ENCODE peak calls at places on chromosomes 12 and 14, in six cellular contexts. E is cardiac muscle cell; Y is stimulated activated naive B cell treated with anti-CD40 and anti-IgM and Interleukin-4, amounts not matched to agents 10 μg/mL and 1 μg/mL and 100 μg/mL, for 72 hours; L is posterior cingulate gyrus; K is breast epithelium; S is stromal cell of bone marrow. C is an unnamed sample.
A peak's percentile ranks its signal among the peaks of the same experiment; 100 is the strongest.

GRCh38 chr14:103255555-103255954 is 78.5 kb upstream of the EIF5 start:
- DNase-seq in E (no peak), Y (no peak), K (peak; percentile 10), S (no peak), L (no peak), C (no peak)

GRCh38 chr14:93132472-93133065 is 16.8 kb upstream of the ITPK1 start:
- DNase-seq in S (peak; percentile 35), K (no peak), E (peak; percentile 75), L (peak; percentile 47), Y (no peak), C (no peak)

GRCh38 chr12:111757361-111758119 is 9.2 kb upstream of the ALDH2 start:
- DNase-seq in S (no peak), L (peak; percentile 28), K (peak; percentile 73), Y (peak; percentile 62), E (no peak), C (peak; percentile 52)

GRCh38 chr12:82325540-82326336 is 32.4 kb downstream of the CCDC59 start:
- DNase-seq in S (no peak), Y (no peak), E (no peak), L (no peak), K (no peak), C (no peak)

GRCh38 chr14:84750763-84751554 is 779.0 kb upstream of the FLRT2 start:
- DNase-seq in S (peak; percentile 14), K (no peak), L (no peak), Y (no peak), E (no peak), C (no peak)

GRCh38 chr14:24054646-24055045 is 2.8 kb downstream of the CARMIL3 start:
- DNase-seq in L (no peak), K (no peak), Y (no peak), S (no peak), E (no peak), C (no peak)

GRCh38 chr12:104168596-104168995 is 30.6 kb upstream of the NFYB start:
- DNase-seq in E (no peak), Y (no peak), S (no peak), K (no peak), L (no peak), C (no peak)

GRCh38 chr12:77120695-77121094 is 55.3 kb upstream of the E2F7 start:
- DNase-seq in Y (no peak), K (no peak), S (peak; percentile 31), E (no peak), L (no peak), C (no peak)

GRCh38 chr14:72172597-72172996 is 240.4 kb downstream of the RGS6 start:
- DNase-seq in Y (no peak), K (no peak), L (no peak), E (no peak), S (no peak), C (no peak)

GRCh38 chr14:39417014-39417413 is 15.2 kb downstream of the FBXO33 start:
- DNase-seq in L (no peak), E (no peak), Y (no peak), K (no peak), S (no peak), C (no peak)

GRCh38 chr12:56086096-56086495 is 6.1 kb downstream of the ERBB3 start:
- DNase-seq in L (no peak), K (peak; percentile 76), Y (no peak), E (no peak), S (no peak), C (no peak)

GRCh38 chr12:84375472-84375871 is 537.1 kb downstream of the SLC6A15 start:
- DNase-seq in K (no peak), E (no peak), S (no peak), Y (no peak), L (no peak), C (no peak)

GRCh38 chr12:88339254-88339949 is 197.3 kb downstream of the TMTC3 start:
- DNase-seq in K (no peak), S (peak; percentile 53), E (no peak), L (no peak), Y (no peak), C (no peak)

GRCh38 chr12:90883456-90883855 is 71.5 kb downstream of the CCER1 start:
- DNase-seq in L (no peak), Y (no peak), E (no peak), S (no peak), K (no peak), C (no peak)

GRCh38 chr12:57341275-57341990 is 89.4 kb downstream of the R3HDM2 start:
- DNase-seq in S (no peak), L (no peak), Y (no peak), E (peak; percentile 30), K (no peak), C (no peak)

GRCh38 chr14:71524321-71524982 is 407.8 kb upstream of the RGS6 start:
- DNase-seq in E (no peak), Y (no peak), L (no peak), K (no peak), S (no peak), C (no peak)

GRCh38 chr12:80946591-80946990 is 8.9 kb upstream of the LIN7A start:
- DNase-seq in E (no peak), Y (no peak), L (no peak), S (no peak), K (no peak), C (no peak)

GRCh38 chr12:126936181-126936851 is 1330.7 kb upstream of the TMEM132C start:
- DNase-seq in E (no peak), S (peak; percentile 4), K (peak; percentile 65), Y (no peak), L (peak; percentile 61), C (peak; percentile 20)

GRCh38 chr12:2783936-2784600 is 10.7 kb upstream of the FKBP4 start:
- DNase-seq in Y (peak; percentile 21), L (peak; percentile 71), K (no peak), S (no peak), E (peak; percentile 73), C (peak; percentile 46)

GRCh38 chr12:94649349-94650142 is 811 bp downstream of the TMCC3 start:
- DNase-seq in E (peak; percentile 40), L (peak; percentile 80), K (no peak), Y (peak; percentile 15), S (no peak), C (peak; percentile 16)

GRCh38 chr12:92270501-92270900 is 124.9 kb upstream of the BTG1 start:
- DNase-seq in E (no peak), L (no peak), Y (no peak), S (no peak), K (no peak), C (no peak)

GRCh38 chr12:47396902-47397663 is 308.7 kb downstream of the RPAP3 start:
- DNase-seq in Y (no peak), S (no peak), E (no peak), K (no peak), L (no peak), C (no peak)

GRCh38 chr14:24670594-24670993 is 36.6 kb upstream of the GZMB start:
- DNase-seq in E (no peak), S (no peak), K (no peak), Y (no peak), L (no peak), C (no peak)

GRCh38 chr12:131499160-131499863 is 211.6 kb upstream of the SFSWAP start:
- DNase-seq in L (no peak), K (no peak), Y (peak; percentile 7), E (no peak), S (no peak), C (no peak)

GRCh38 chr14:26163761-26164160 is 434.1 kb downstream of the NOVA1 start:
- DNase-seq in L (no peak), K (no peak), S (no peak), E (peak; percentile 42), Y (no peak), C (no peak)

GRCh38 chr12:462936-463705 is 3.4 kb downstream of the B4GALNT3 start:
- DNase-seq in K (no peak), Y (no peak), S (no peak), L (no peak), E (no peak), C (no peak)

GRCh38 chr12:93526786-93527428 is 45.6 kb upstream of the SOCS2 start:
- DNase-seq in E (peak; percentile 19), L (no peak), Y (no peak), S (peak; percentile 63), K (no peak), C (no peak)

GRCh38 chr12:1590083-1590979 is 4.0 kb downstream of the FBXL14 start:
- DNase-seq in K (no peak), E (peak; percentile 64), L (peak; percentile 42), S (no peak), Y (no peak), C (no peak)

GRCh38 chr12:119202544-119202943 is 23.8 kb downstream of the HSPB8 start:
- DNase-seq in S (no peak), Y (no peak), L (no peak), K (no peak), E (no peak), C (no peak)

GRCh38 chr12:57735952-57736742 is 2.4 kb downstream of the AGAP2 start:
- DNase-seq in L (peak; percentile 49), K (no peak), S (no peak), E (peak; percentile 44), Y (no peak), C (peak; percentile 44)